ENCODE peak calls at places on chromosomes 11 and 22, in eight cellular contexts. Y, R, K, M, X, W, A and I are unnamed samples.

GRCh38 chr11:93054881-93055280 is 85.4 kb downstream of the MTNR1B start:
- DNase-seq in Y (peak), R (peak), K (no peak), M (peak), X (peak), W (no peak), A (no peak), I (no peak)

GRCh38 chr11:117070016-117070415 is 28.2 kb downstream of the SIK3 start:
- DNase-seq in Y (no peak), R (peak), K (no peak), M (no peak), X (no peak), W (no peak), A (no peak), I (no peak)

GRCh38 chr11:120608760-120609211 is 97.2 kb downstream of the GRIK4 start:
- DNase-seq in Y (no peak), R (peak), K (no peak), M (peak), X (no peak), W (peak), A (peak), I (peak)

GRCh38 chr11:72668645-72669347 is 5.4 kb downstream of the PDE2A start:
- DNase-seq in Y (no peak), R (no peak), K (no peak), M (no peak), X (peak), W (no peak), A (no peak), I (no peak)

GRCh38 chr11:78961938-78962701 is 387.5 kb upstream of the NARS2 start:
- DNase-seq in Y (no peak), R (no peak), K (no peak), M (peak), X (no peak), W (no peak), A (no peak), I (no peak)

GRCh38 chr22:37817705-37818311 is 5.4 kb upstream of the GALR3 start:
- DNase-seq in Y (no peak), R (peak), K (peak), M (peak), X (peak), W (peak), A (peak), I (peak)

GRCh38 chr11:125481531-125481930 is 14.5 kb downstream of the FEZ1 start:
- DNase-seq in Y (no peak), R (no peak), K (no peak), M (no peak), X (no peak), W (no peak), A (no peak), I (no peak)

GRCh38 chr11:110366234-110366633 is 63.5 kb upstream of the FDX1 start:
- DNase-seq in Y (no peak), R (peak), K (peak), M (peak), X (no peak), W (no peak), A (peak), I (no peak)

GRCh38 chr11:109972939-109973338 is 120.3 kb upstream of the ZC3H12C start:
- DNase-seq in Y (no peak), R (no peak), K (no peak), M (no peak), X (no peak), W (no peak), A (no peak), I (no peak)

GRCh38 chr11:65588199-65589054 is 7.2 kb downstream of the KCNK7 start:
- DNase-seq in Y (no peak), R (peak), K (peak), M (peak), X (peak), W (peak), A (no peak), I (peak)

GRCh38 chr22:44088976-44089570 is 65.0 kb downstream of the PARVB start:
- DNase-seq in Y (no peak), R (no peak), K (peak), M (no peak), X (no peak), W (no peak), A (no peak), I (no peak)

GRCh38 chr11:105000167-105000566 is 22.8 kb downstream of the CASP5 start:
- DNase-seq in Y (no peak), R (no peak), K (no peak), M (no peak), X (no peak), W (no peak), A (no peak), I (no peak)

GRCh38 chr22:42619261-42620063 is 4.8 kb upstream of the POLDIP3 start:
- DNase-seq in Y (no peak), R (no peak), K (no peak), M (no peak), X (no peak), W (no peak), A (no peak), I (no peak)

GRCh38 chr11:74791333-74792100 is 42.9 kb downstream of the RNF169 start:
- DNase-seq in Y (no peak), R (no peak), K (no peak), M (no peak), X (no peak), W (no peak), A (no peak), I (no peak)

GRCh38 chr11:313304-313786 is 495 bp upstream of the IFITM1 start:
- DNase-seq in Y (no peak), R (no peak), K (no peak), M (no peak), X (peak), W (peak), A (no peak), I (no peak)

GRCh38 chr22:24054356-24054755 is 43.3 kb downstream of the CABIN1 start:
- DNase-seq in Y (no peak), R (no peak), K (no peak), M (no peak), X (no peak), W (no peak), A (no peak), I (no peak)

GRCh38 chr11:71062199-71062598 is 190.2 kb downstream of the SHANK2 start:
- DNase-seq in Y (no peak), R (no peak), K (no peak), M (no peak), X (no peak), W (no peak), A (no peak), I (no peak)

GRCh38 chr22:44085743-44086741 is 61.9 kb downstream of the PARVB start:
- DNase-seq in Y (peak), R (peak), K (peak), M (peak), X (peak), W (peak), A (peak), I (peak)

GRCh38 chr11:103877221-103877620 is 159.2 kb upstream of the DDI1 start:
- DNase-seq in Y (no peak), R (peak), K (no peak), M (peak), X (no peak), W (no peak), A (no peak), I (no peak)

GRCh38 chr11:81089242-81089641 is 1644.4 kb downstream of the FAM181B start:
- DNase-seq in Y (no peak), R (no peak), K (no peak), M (no peak), X (no peak), W (no peak), A (no peak), I (no peak)

GRCh38 chr11:115886111-115886733 is 382.0 kb upstream of the CADM1 start:
- DNase-seq in Y (no peak), R (no peak), K (no peak), M (no peak), X (no peak), W (no peak), A (no peak), I (no peak)

GRCh38 chr11:57792060-57792541 is 30.5 kb downstream of the CTNND1 start:
- DNase-seq in Y (no peak), R (peak), K (peak), M (peak), X (peak), W (peak), A (peak), I (peak)

GRCh38 chr22:33873186-33873585 is 47.1 kb downstream of the LARGE1 start:
- DNase-seq in Y (no peak), R (no peak), K (no peak), M (no peak), X (no peak), W (no peak), A (no peak), I (no peak)

GRCh38 chr11:118928870-118929495 is 3.3 kb upstream of the BCL9L start:
- DNase-seq in Y (no peak), R (peak), K (peak), M (peak), X (no peak), W (no peak), A (no peak), I (peak)

GRCh38 chr11:17015639-17016125 is 1.5 kb upstream of the PLEKHA7 start:
- DNase-seq in Y (peak), R (peak), K (no peak), M (peak), X (no peak), W (peak), A (no peak), I (no peak)

GRCh38 chr11:96265972-96266371 is 77.0 kb downstream of the MAML2 start:
- DNase-seq in Y (no peak), R (no peak), K (no peak), M (no peak), X (no peak), W (no peak), A (no peak), I (no peak)

GRCh38 chr11:12390687-12391110 is 13.3 kb downstream of the PARVA start:
- DNase-seq in Y (no peak), R (no peak), K (no peak), M (no peak), X (no peak), W (no peak), A (no peak), I (no peak)

GRCh38 chr11:114098927-114099326 is 39.4 kb downstream of the ZBTB16 start:
- DNase-seq in Y (no peak), R (peak), K (no peak), M (peak), X (no peak), W (no peak), A (no peak), I (no peak)

GRCh38 chr11:118175600-118176399 is 639 bp downstream of the SCN2B start:
- DNase-seq in Y (no peak), R (no peak), K (no peak), M (no peak), X (no peak), W (no peak), A (no peak), I (no peak)

GRCh38 chr11:88480217-88480616 is 142.7 kb upstream of the CTSC start:
- DNase-seq in Y (peak), R (peak), K (no peak), M (peak), X (no peak), W (no peak), A (no peak), I (no peak)

GRCh38 chr11:27347949-27348879 is 14.8 kb downstream of the CCDC34 start:
- DNase-seq in Y (no peak), R (peak), K (no peak), M (no peak), X (no peak), W (no peak), A (no peak), I (no peak)

GRCh38 chr11:78742430-78742829 is 167.8 kb upstream of the NARS2 start:
- DNase-seq in Y (no peak), R (no peak), K (peak), M (peak), X (no peak), W (peak), A (peak), I (peak)

GRCh38 chr11:33461319-33461718 is 204.1 kb downstream of the HIPK3 start:
- DNase-seq in Y (no peak), R (no peak), K (no peak), M (no peak), X (no peak), W (no peak), A (no peak), I (no peak)

GRCh38 chr11:10666556-10666955 is 27.0 kb downstream of the IRAG1 start:
- DNase-seq in Y (no peak), R (peak), K (no peak), M (peak), X (no peak), W (no peak), A (no peak), I (no peak)

GRCh38 chr11:100581318-100581717 is 105.8 kb upstream of the ARHGAP42 start:
- DNase-seq in Y (no peak), R (no peak), K (no peak), M (no peak), X (no peak), W (no peak), A (peak), I (no peak)

GRCh38 chr11:64248578-64248977 is 1.8 kb upstream of the PPP1R14B start:
- DNase-seq in Y (no peak), R (no peak), K (no peak), M (no peak), X (no peak), W (peak), A (no peak), I (no peak)

GRCh38 chr11:124717786-124718634 is 21.7 kb upstream of the NRGN start:
- DNase-seq in Y (no peak), R (no peak), K (peak), M (peak), X (peak), W (peak), A (no peak), I (no peak)

GRCh38 chr22:47034076-47034808 is 271.8 kb downstream of the TBC1D22A start:
- DNase-seq in Y (no peak), R (no peak), K (peak), M (no peak), X (no peak), W (peak), A (no peak), I (no peak)

GRCh38 chr11:111414267-111414931 is 35.3 kb upstream of the POU2AF1 start:
- DNase-seq in Y (no peak), R (peak), K (no peak), M (no peak), X (peak), W (no peak), A (no peak), I (no peak)

GRCh38 chr11:47854667-47855066 is 6.5 kb upstream of the NUP160 start:
- DNase-seq in Y (no peak), R (no peak), K (no peak), M (no peak), X (peak), W (no peak), A (no peak), I (no peak)

GRCh38 chr11:47860526-47860925 is 12.4 kb upstream of the NUP160 start:
- DNase-seq in Y (no peak), R (no peak), K (no peak), M (no peak), X (no peak), W (no peak), A (no peak), I (no peak)

GRCh38 chr11:47856186-47856585 is 8.0 kb upstream of the NUP160 start:
- DNase-seq in Y (no peak), R (peak), K (no peak), M (no peak), X (no peak), W (no peak), A (no peak), I (no peak)

GRCh38 chr11:47857485-47858168 is 9.5 kb upstream of the NUP160 start:
- DNase-seq in Y (no peak), R (no peak), K (no peak), M (no peak), X (peak), W (no peak), A (no peak), I (no peak)

DNA sequence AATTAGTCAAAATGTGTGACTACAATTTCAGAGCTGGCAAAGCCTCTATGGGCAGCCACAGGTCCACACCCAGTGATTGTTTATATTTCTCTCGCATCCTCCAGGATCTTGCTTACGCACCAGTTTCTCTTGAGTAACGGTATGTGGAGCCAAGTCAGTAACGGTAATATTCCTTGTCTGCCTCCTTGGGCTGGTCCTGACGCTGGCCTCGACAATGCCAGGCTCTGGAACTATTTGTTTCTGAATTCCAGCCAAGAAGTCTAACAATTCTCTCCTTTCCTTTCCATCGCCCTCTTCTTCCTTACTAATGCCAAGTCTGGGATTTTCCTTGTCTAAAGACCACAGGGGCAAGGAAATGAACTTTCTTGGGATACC is 10.0 kb upstream of the NUP160 start:
- DNase-seq in Y (no peak), R (peak), K (no peak), M (peak), X (no peak), W (no peak), A (peak), I (no peak)
- H3K4me3 ChIP-seq in Y (no peak), R (no peak), K (no peak), M (no peak), X (no peak), W (no peak), A (no peak), I (no peak)

GRCh38 chr22:49801391-49802060 is 26.1 kb downstream of the BRD1 start:
- DNase-seq in Y (no peak), R (no peak), K (no peak), M (no peak), X (no peak), W (no peak), A (no peak), I (no peak)

GRCh38 chr22:49803134-49803533 is 24.5 kb downstream of the BRD1 start:
- DNase-seq in Y (no peak), R (no peak), K (no peak), M (no peak), X (no peak), W (no peak), A (no peak), I (no peak)

GRCh38 chr22:49798486-49799151 is 29.1 kb downstream of the BRD1 start:
- DNase-seq in Y (no peak), R (no peak), K (no peak), M (no peak), X (no peak), W (no peak), A (no peak), I (no peak)

GRCh38 chr22:49799431-49800075 is 28.1 kb downstream of the BRD1 start:
- DNase-seq in Y (no peak), R (no peak), K (no peak), M (no peak), X (no peak), W (no peak), A (no peak), I (no peak)

DNA sequence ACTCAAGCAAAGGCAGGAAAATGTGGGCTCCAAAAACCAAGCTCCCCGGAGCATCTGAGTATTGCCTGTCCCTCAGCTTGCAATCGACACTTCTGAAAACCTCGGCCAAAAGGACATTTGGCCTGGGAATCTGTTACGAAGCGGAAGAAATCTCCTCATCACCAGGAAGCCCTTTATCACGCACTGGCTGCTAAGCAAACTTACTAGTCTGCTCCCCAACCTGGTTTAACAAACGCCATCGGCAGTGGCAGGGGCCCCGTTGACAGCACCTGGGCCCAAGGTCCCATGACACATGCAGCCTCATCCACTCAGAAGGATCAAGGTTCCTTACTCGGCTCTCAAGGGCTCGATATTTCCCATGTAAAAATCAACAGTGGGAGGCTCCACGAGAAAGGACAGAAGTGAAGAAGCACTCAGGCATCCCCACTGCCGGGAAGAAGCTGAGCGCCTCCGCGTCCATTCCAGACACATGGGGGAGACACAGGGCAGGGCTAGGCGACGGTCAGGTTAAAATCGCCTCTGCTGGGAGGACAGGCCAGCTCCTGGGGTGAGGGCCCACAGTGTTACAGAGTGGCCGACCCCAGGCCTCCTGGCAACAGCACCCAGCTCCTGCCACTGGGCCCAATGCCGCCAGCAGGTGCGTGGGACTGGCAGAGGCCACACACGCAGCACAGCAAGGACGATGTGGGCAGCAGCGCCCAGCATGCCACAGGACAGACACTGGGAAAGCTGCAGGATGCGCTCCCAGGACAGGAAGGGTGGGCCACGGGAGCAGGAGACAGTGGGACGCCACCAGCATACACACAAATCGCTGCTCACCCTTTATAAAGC is 27.1 kb downstream of the BRD1 start:
- DNase-seq in Y (no peak), R (no peak), K (no peak), M (no peak), X (no peak), W (no peak), A (no peak), I (no peak)
- H3K4me3 ChIP-seq in Y (no peak), R (no peak), K (no peak), M (no peak), X (no peak), W (no peak), A (no peak), I (no peak)

GRCh38 chr11:68040957-68041591 is 2.2 kb downstream of the TCIRG1 start:
- DNase-seq in Y (no peak), R (no peak), K (peak), M (no peak), X (no peak), W (no peak), A (no peak), I (peak)
- H3K4me3 ChIP-seq in Y (peak), R (peak), K (peak), M (peak), X (peak), W (no peak), A (no peak), I (peak)

GRCh38 chr11:76800466-76801200 is 17.5 kb downstream of the TSKU start:
- DNase-seq in Y (no peak), R (no peak), K (no peak), M (no peak), X (no peak), W (no peak), A (peak), I (peak)

GRCh38 chr11:76797341-76798201 is 14.4 kb downstream of the TSKU start:
- DNase-seq in Y (no peak), R (no peak), K (no peak), M (no peak), X (no peak), W (no peak), A (no peak), I (peak)

GRCh38 chr11:76798202-76798581 is 15.0 kb downstream of the TSKU start:
- DNase-seq in Y (no peak), R (no peak), K (no peak), M (no peak), X (no peak), W (no peak), A (no peak), I (peak)

GRCh38 chr11:76799061-76799804 is 16.1 kb downstream of the TSKU start:
- DNase-seq in Y (no peak), R (peak), K (peak), M (peak), X (peak), W (peak), A (peak), I (peak)

DNA sequence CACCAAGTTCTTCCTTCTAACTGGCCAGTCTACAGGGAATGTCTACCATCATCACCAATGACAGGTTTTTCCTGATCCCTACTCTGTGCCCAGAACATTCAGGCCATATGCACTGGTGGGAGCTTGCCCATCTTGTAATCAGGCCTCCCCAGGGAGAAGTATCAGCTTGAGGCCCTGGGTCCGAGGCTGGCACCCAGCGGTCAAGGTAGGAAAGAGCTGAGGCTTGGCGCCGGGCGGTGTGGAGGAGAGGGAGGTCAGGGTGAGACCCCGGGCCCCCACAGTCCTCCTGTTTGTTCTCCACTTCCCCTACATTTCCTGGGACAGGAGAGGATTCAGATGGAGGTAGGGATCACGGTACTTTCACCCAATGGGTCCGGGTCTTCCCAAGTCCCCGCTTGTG is 15.5 kb downstream of the TSKU start:
- DNase-seq in Y (no peak), R (no peak), K (no peak), M (no peak), X (no peak), W (no peak), A (no peak), I (no peak)
- H3K4me3 ChIP-seq in Y (no peak), R (no peak), K (peak), M (no peak), X (no peak), W (no peak), A (no peak), I (no peak)

GRCh38 chr22:30262917-30263741 is 3.5 kb downstream of the OSM start:
- DNase-seq in Y (no peak), R (peak), K (peak), M (peak), X (no peak), W (peak), A (peak), I (peak)
- H3K4me3 ChIP-seq in Y (no peak), R (peak), K (peak), M (no peak), X (no peak), W (no peak), A (no peak), I (no peak)

GRCh38 chr22:30252411-30253204 is 6.0 kb upstream of the LIF start:
- DNase-seq in Y (no peak), R (no peak), K (no peak), M (no peak), X (no peak), W (peak), A (no peak), I (peak)
- H3K4me3 ChIP-seq in Y (no peak), R (no peak), K (no peak), M (no peak), X (no peak), W (no peak), A (no peak), I (no peak)